ENCODE peak calls at places on chromosomes 13 and 19, in ten cellular contexts. One of them, this sample, is unnamed.

GRCh38 chr13:109569938-109570711 is 216.3 kb downstream of the IRS2 start:
- DNase-seq in epithelial cell of esophagus: no peak
- DNase-seq in activated naive CD4-positive, alpha-beta T cell: peak
- DNase-seq in kidney tubule cell: no peak
- DNase-seq in hypothalamus: no peak
- DNase-seq in GM03348: no peak
- DNase-seq in stimulated activated CD8-positive, alpha-beta memory T cell treated with anti-CD3 and anti-CD28 coated beads, Interleukin-15, amount 100 ng/mL, for 1 hour: peak
- DNase-seq in NCI-H460: no peak
- DNase-seq in AG09319: no peak
- DNase-seq in A549: no peak
- DNase-seq in this sample: no peak

GRCh38 chr13:75798353-75799245 is 162.5 kb downstream of the LMO7 start:
- DNase-seq in A549: peak
- DNase-seq in stimulated activated CD8-positive, alpha-beta memory T cell treated with anti-CD3 and anti-CD28 coated beads, Interleukin-15, amount 100 ng/mL, for 1 hour: no peak
- DNase-seq in NCI-H460: no peak
- DNase-seq in AG09319: no peak
- DNase-seq in hypothalamus: no peak
- DNase-seq in GM03348: peak
- DNase-seq in epithelial cell of esophagus: peak
- DNase-seq in kidney tubule cell: peak
- DNase-seq in activated naive CD4-positive, alpha-beta T cell: no peak
- DNase-seq in this sample: peak

GRCh38 chr19:38289955-38290354 is 14.1 kb upstream of the C19orf33 start:
- DNase-seq in A549: no peak
- DNase-seq in activated naive CD4-positive, alpha-beta T cell: no peak
- DNase-seq in hypothalamus: no peak
- DNase-seq in NCI-H460: no peak
- DNase-seq in kidney tubule cell: no peak
- DNase-seq in GM03348: no peak
- DNase-seq in AG09319: no peak
- DNase-seq in stimulated activated CD8-positive, alpha-beta memory T cell treated with anti-CD3 and anti-CD28 coated beads, Interleukin-15, amount 100 ng/mL, for 1 hour: no peak
- DNase-seq in epithelial cell of esophagus: no peak
- DNase-seq in this sample: no peak

GRCh38 chr13:95246292-95247082 is 54.8 kb downstream of the ABCC4 start:
- DNase-seq in kidney tubule cell: peak
- DNase-seq in NCI-H460: no peak
- DNase-seq in activated naive CD4-positive, alpha-beta T cell: no peak
- DNase-seq in stimulated activated CD8-positive, alpha-beta memory T cell treated with anti-CD3 and anti-CD28 coated beads, Interleukin-15, amount 100 ng/mL, for 1 hour: no peak
- DNase-seq in GM03348: no peak
- DNase-seq in A549: no peak
- DNase-seq in AG09319: no peak
- DNase-seq in epithelial cell of esophagus: peak
- DNase-seq in hypothalamus: no peak
- DNase-seq in this sample: peak

GRCh38 chr19:11767633-11768133 is 883 bp downstream of the ZNF441 start:
- DNase-seq in stimulated activated CD8-positive, alpha-beta memory T cell treated with anti-CD3 and anti-CD28 coated beads, Interleukin-15, amount 100 ng/mL, for 1 hour: no peak
- DNase-seq in kidney tubule cell: peak
- DNase-seq in hypothalamus: peak
- DNase-seq in activated naive CD4-positive, alpha-beta T cell: no peak
- DNase-seq in epithelial cell of esophagus: peak
- DNase-seq in GM03348: peak
- DNase-seq in AG09319: no peak
- DNase-seq in A549: no peak
- DNase-seq in NCI-H460: no peak
- DNase-seq in this sample: peak

GRCh38 chr13:96229356-96229755 is 139.4 kb downstream of the HS6ST3 start:
- DNase-seq in A549: peak
- DNase-seq in activated naive CD4-positive, alpha-beta T cell: no peak
- DNase-seq in hypothalamus: no peak
- DNase-seq in kidney tubule cell: peak
- DNase-seq in GM03348: no peak
- DNase-seq in stimulated activated CD8-positive, alpha-beta memory T cell treated with anti-CD3 and anti-CD28 coated beads, Interleukin-15, amount 100 ng/mL, for 1 hour: no peak
- DNase-seq in NCI-H460: peak
- DNase-seq in epithelial cell of esophagus: peak
- DNase-seq in AG09319: no peak
- DNase-seq in this sample: peak

GRCh38 chr13:98871727-98872126 is 106.1 kb downstream of the DOCK9 start:
- DNase-seq in stimulated activated CD8-positive, alpha-beta memory T cell treated with anti-CD3 and anti-CD28 coated beads, Interleukin-15, amount 100 ng/mL, for 1 hour: no peak
- DNase-seq in A549: no peak
- DNase-seq in activated naive CD4-positive, alpha-beta T cell: no peak
- DNase-seq in kidney tubule cell: no peak
- DNase-seq in NCI-H460: no peak
- DNase-seq in epithelial cell of esophagus: no peak
- DNase-seq in hypothalamus: no peak
- DNase-seq in GM03348: no peak
- DNase-seq in AG09319: no peak
- DNase-seq in this sample: no peak

GRCh38 chr13:21458457-21458815 is 667 bp downstream of the ZDHHC20 start:
- DNase-seq in kidney tubule cell: peak
- DNase-seq in A549: peak
- DNase-seq in epithelial cell of esophagus: peak
- DNase-seq in NCI-H460: no peak
- DNase-seq in GM03348: peak
- DNase-seq in hypothalamus: no peak
- DNase-seq in AG09319: no peak
- DNase-seq in activated naive CD4-positive, alpha-beta T cell: peak
- DNase-seq in stimulated activated CD8-positive, alpha-beta memory T cell treated with anti-CD3 and anti-CD28 coated beads, Interleukin-15, amount 100 ng/mL, for 1 hour: peak
- DNase-seq in this sample: peak

GRCh38 chr13:110589991-110590390 is 25.4 kb upstream of the NAXD start:
- DNase-seq in GM03348: no peak
- DNase-seq in A549: no peak
- DNase-seq in stimulated activated CD8-positive, alpha-beta memory T cell treated with anti-CD3 and anti-CD28 coated beads, Interleukin-15, amount 100 ng/mL, for 1 hour: no peak
- DNase-seq in kidney tubule cell: no peak
- DNase-seq in hypothalamus: no peak
- DNase-seq in AG09319: no peak
- DNase-seq in activated naive CD4-positive, alpha-beta T cell: no peak
- DNase-seq in epithelial cell of esophagus: no peak
- DNase-seq in NCI-H460: no peak
- DNase-seq in this sample: no peak

GRCh38 chr19:57914517-57914916 is 1.9 kb downstream of the ZNF417 start:
- DNase-seq in hypothalamus: no peak
- DNase-seq in GM03348: no peak
- DNase-seq in NCI-H460: no peak
- DNase-seq in kidney tubule cell: no peak
- DNase-seq in AG09319: no peak
- DNase-seq in A549: no peak
- DNase-seq in stimulated activated CD8-positive, alpha-beta memory T cell treated with anti-CD3 and anti-CD28 coated beads, Interleukin-15, amount 100 ng/mL, for 1 hour: no peak
- DNase-seq in epithelial cell of esophagus: no peak
- DNase-seq in activated naive CD4-positive, alpha-beta T cell: no peak
- DNase-seq in this sample: no peak

GRCh38 chr19:45901912-45902650 is at the start of gene MYPOP:
- DNase-seq in hypothalamus: no peak
- DNase-seq in epithelial cell of esophagus: no peak
- DNase-seq in NCI-H460: no peak
- DNase-seq in activated naive CD4-positive, alpha-beta T cell: no peak
- DNase-seq in stimulated activated CD8-positive, alpha-beta memory T cell treated with anti-CD3 and anti-CD28 coated beads, Interleukin-15, amount 100 ng/mL, for 1 hour: no peak
- DNase-seq in AG09319: no peak
- DNase-seq in kidney tubule cell: no peak
- DNase-seq in A549: no peak
- DNase-seq in GM03348: no peak
- DNase-seq in this sample: no peak

GRCh38 chr13:91553584-91553983 is 155.2 kb downstream of the GPC5 start:
- DNase-seq in epithelial cell of esophagus: no peak
- DNase-seq in A549: no peak
- DNase-seq in NCI-H460: no peak
- DNase-seq in stimulated activated CD8-positive, alpha-beta memory T cell treated with anti-CD3 and anti-CD28 coated beads, Interleukin-15, amount 100 ng/mL, for 1 hour: no peak
- DNase-seq in hypothalamus: no peak
- DNase-seq in GM03348: no peak
- DNase-seq in activated naive CD4-positive, alpha-beta T cell: no peak
- DNase-seq in AG09319: no peak
- DNase-seq in kidney tubule cell: no peak
- DNase-seq in this sample: no peak

GRCh38 chr13:96967248-96967745 is 27.0 kb downstream of the OXGR1 start:
- DNase-seq in kidney tubule cell: no peak
- DNase-seq in epithelial cell of esophagus: peak
- DNase-seq in hypothalamus: no peak
- DNase-seq in A549: peak
- DNase-seq in GM03348: no peak
- DNase-seq in AG09319: no peak
- DNase-seq in activated naive CD4-positive, alpha-beta T cell: no peak
- DNase-seq in NCI-H460: peak
- DNase-seq in stimulated activated CD8-positive, alpha-beta memory T cell treated with anti-CD3 and anti-CD28 coated beads, Interleukin-15, amount 100 ng/mL, for 1 hour: no peak
- DNase-seq in this sample: no peak

GRCh38 chr13:102799544-102800144 is 725 bp downstream of the BIVM start:
- DNase-seq in epithelial cell of esophagus: no peak
- DNase-seq in stimulated activated CD8-positive, alpha-beta memory T cell treated with anti-CD3 and anti-CD28 coated beads, Interleukin-15, amount 100 ng/mL, for 1 hour: no peak
- DNase-seq in hypothalamus: peak
- DNase-seq in kidney tubule cell: peak
- DNase-seq in A549: peak
- DNase-seq in AG09319: no peak
- DNase-seq in GM03348: peak
- DNase-seq in activated naive CD4-positive, alpha-beta T cell: no peak
- DNase-seq in NCI-H460: no peak
- DNase-seq in this sample: no peak

This sample was measured in renal cortical epithelial cell.